ENCODE peak calls at places on chromosomes 5 and 9, in eight cellular contexts. A is left cardiac atrium; O is left ventricle myocardium superior; T is sciatic nerve; C is CD8-positive, alpha-beta T cell; Q is heart left ventricle; H is activated B cell treated with CpG ODN at 0.5 μM for 24 hours; U is upper lobe of left lung. Y is an unnamed sample.

GRCh38 chr5:178115136-178115834 is 2.0 kb downstream of the N4BP3 start:
- ATAC-seq in A (no peak), Q (no peak), O (no peak), U (no peak), C (peak; percentile 35), T (no peak), H (peak; percentile 11), Y (peak; percentile 37)

GRCh38 chr5:149498724-149499336 is 52.4 kb downstream of the CSNK1A1 start:
- ATAC-seq in O (no peak), U (no peak), C (no peak), Q (no peak), T (no peak), A (no peak), H (no peak), Y (no peak)

GRCh38 chr5:138582959-138583358 is 7.8 kb upstream of the HSPA9 start:
- ATAC-seq in Q (no peak), H (no peak), A (no peak), C (no peak), T (no peak), U (no peak), O (no peak), Y (no peak)

GRCh38 chr5:40429258-40430111 is 250.2 kb upstream of the PTGER4 start:
- ATAC-seq in Q (peak; percentile 78), O (peak; percentile 83), H (no peak), C (no peak), A (peak; percentile 88), U (no peak), T (peak; percentile 85), Y (peak; percentile 51)

GRCh38 chr9:12681620-12682019 is 11.6 kb upstream of the TYRP1 start:
- ATAC-seq in T (no peak), O (no peak), U (no peak), H (no peak), A (no peak), Q (no peak), C (no peak), Y (no peak)

GRCh38 chr9:97966493-97966892 is 16.6 kb upstream of the ANP32B start:
- ATAC-seq in U (no peak), T (no peak), H (no peak), C (no peak), Q (no peak), A (no peak), O (no peak), Y (no peak)

GRCh38 chr9:109817846-109818472 is 38.0 kb downstream of the PALM2AKAP2 start:
- ATAC-seq in U (peak; percentile 75), O (peak; percentile 87), C (no peak), T (peak; percentile 88), H (no peak), A (peak; percentile 86), Q (peak; percentile 79), Y (no peak)

GRCh38 chr9:36637491-36638270 is 65.0 kb downstream of the MELK start:
- ATAC-seq in Q (no peak), H (no peak), T (no peak), C (no peak), A (no peak), O (no peak), U (no peak), Y (peak; percentile 34)

GRCh38 chr5:147558826-147559225 is 49.0 kb upstream of the DPYSL3 start:
- ATAC-seq in T (peak; percentile 77), O (peak; percentile 77), C (no peak), A (peak; percentile 75), U (peak; percentile 74), H (no peak), Q (peak; percentile 88), Y (no peak)

GRCh38 chr5:137310051-137310730 is 188.9 kb downstream of the SPOCK1 start:
- ATAC-seq in O (no peak), U (no peak), Q (no peak), A (no peak), C (no peak), H (no peak), T (no peak), Y (no peak)

GRCh38 chr9:120524852-120525251 is 55.1 kb downstream of the CDK5RAP2 start:
- ATAC-seq in C (no peak), Q (no peak), O (no peak), T (no peak), U (peak; percentile 83), H (no peak), A (no peak), Y (no peak)

GRCh38 chr5:84327591-84327990 is 57.1 kb downstream of the EDIL3 start:
- ATAC-seq in Q (no peak), U (no peak), O (no peak), C (no peak), A (no peak), H (no peak), T (no peak), Y (no peak)

GRCh38 chr9:84141762-84142370 is 161.3 kb downstream of the RMI1 start:
- ATAC-seq in A (no peak), O (no peak), T (no peak), U (no peak), Q (no peak), H (no peak), C (no peak), Y (no peak)

GRCh38 chr9:121713400-121714070 is 62.1 kb downstream of the DAB2IP start:
- ATAC-seq in H (no peak), U (no peak), T (no peak), O (no peak), Q (no peak), C (no peak), A (no peak), Y (no peak)

GRCh38 chr9:124478014-124478753 is 27.9 kb downstream of the ADGRD2 start:
- ATAC-seq in U (no peak), Q (no peak), A (no peak), H (no peak), O (no peak), T (no peak), C (no peak), Y (no peak)

Y was measured in stimulated activated memory B cell treated with anti-CD40 and anti-IgM and Interleukin-4, amounts not matched to agents 10 μg/mL and 1 μg/mL and 100 μg/mL, for 72 hours.